ENCODE peak calls at places on chromosomes 12 and 14, in four cellular contexts. C is left ventricle myocardium inferior, W is substantia nigra, E is T-helper 9 cell. S is an unnamed sample.

GRCh38 chr12:17108877-17109520 is 503.0 kb upstream of the LMO3 start:
- DNase-seq in C (no peak), E (no peak), W (no peak), S (no peak)

GRCh38 chr12:15701721-15702156 is 87.4 kb downstream of the EPS8 start:
- DNase-seq in E (no peak), C (no peak), W (no peak), S (no peak)

GRCh38 chr12:61251076-61251475 is 1009.1 kb upstream of the USP15 start:
- DNase-seq in C (no peak), W (no peak), E (no peak), S (no peak)

GRCh38 chr12:126930234-126930633 is 1336.7 kb upstream of the TMEM132C start:
- DNase-seq in W (no peak), E (no peak), C (no peak), S (no peak)

GRCh38 chr14:89270439-89271227 is 146.4 kb downstream of the FOXN3 start:
- DNase-seq in E (no peak), W (no peak), C (no peak), S (no peak)

GRCh38 chr12:25518512-25518911 is 34.6 kb downstream of the LMNTD1 start:
- DNase-seq in E (no peak), W (no peak), C (no peak), S (no peak)

GRCh38 chr12:45587042-45587441 is 142.5 kb upstream of the ARID2 start:
- DNase-seq in C (no peak), E (no peak), W (no peak), S (no peak)

GRCh38 chr14:91303091-91303923 is 58.8 kb upstream of the GPR68 start:
- DNase-seq in C (peak; percentile 57), E (peak; percentile 24), W (no peak), S (no peak)

GRCh38 chr12:5515458-5515857 is 83.5 kb downstream of the NTF3 start:
- DNase-seq in W (no peak), E (no peak), C (no peak), S (no peak)

GRCh38 chr14:33229269-33229924 is 290.7 kb downstream of the NPAS3 start:
- DNase-seq in C (no peak), E (no peak), W (peak; percentile 23), S (no peak)

GRCh38 chr12:46657416-46658411 is 168.1 kb downstream of the SLC38A4 start:
- DNase-seq in W (no peak), C (no peak), E (no peak), S (no peak)

GRCh38 chr14:34718750-34719304 is 4.4 kb upstream of the CFL2 start:
- DNase-seq in W (no peak), E (no peak), C (no peak), S (no peak)

GRCh38 chr14:77000340-77001235 is 27.9 kb downstream of the IRF2BPL start:
- DNase-seq in W (no peak), C (peak; percentile 32), E (no peak), S (no peak)

GRCh38 chr14:50601405-50601804 is 41.5 kb downstream of the ATL1 start:
- DNase-seq in W (no peak), E (no peak), C (no peak), S (no peak)

GRCh38 chr12:128783129-128783574 is 40.6 kb downstream of the SLC15A4 start:
- DNase-seq in W (no peak), C (no peak), E (no peak), S (no peak)

GRCh38 chr12:124370851-124371250 is 76.0 kb downstream of the RFLNA start:
- DNase-seq in C (no peak), E (no peak), W (no peak), S (no peak)

GRCh38 chr12:53380797-53381738 is 1.1 kb downstream of the SP1 start:
- DNase-seq in C (no peak), W (no peak), E (no peak), S (no peak)

GRCh38 chr12:21941522-21942376 is 523 bp upstream of the ABCC9 start:
- DNase-seq in C (peak; percentile 71), E (no peak), W (no peak), S (no peak)

GRCh38 chr14:96039633-96040311 is 610 bp downstream of the C14orf132 start:
- DNase-seq in W (peak; percentile 44), C (no peak), E (no peak), S (peak; percentile 15)

GRCh38 chr12:80187660-80188090 is 88.3 kb downstream of the OTOGL start:
- DNase-seq in E (no peak), C (peak; percentile 44), W (no peak), S (no peak)

GRCh38 chr12:46187023-46187422 is 81.8 kb downstream of the SLC38A1 start:
- DNase-seq in E (no peak), W (no peak), C (peak; percentile 39), S (no peak)

GRCh38 chr14:66072190-66072905 is 413.8 kb upstream of the CCDC196 start:
- DNase-seq in E (no peak), W (no peak), C (no peak), S (no peak)

GRCh38 chr12:109946505-109946904 is 46.4 kb downstream of the TCHP start:
- DNase-seq in C (no peak), E (no peak), W (peak; percentile 6), S (no peak)

GRCh38 chr14:75995372-75996041 is 9.9 kb downstream of the IFT43 start:
- DNase-seq in W (no peak), E (no peak), C (peak; percentile 62), S (no peak)

GRCh38 chr14:55249423-55249822 is 21.8 kb upstream of the FBXO34 start:
- DNase-seq in C (no peak), E (no peak), W (no peak), S (no peak)

GRCh38 chr12:28421374-28421773 is 231.1 kb downstream of the CCDC91 start:
- DNase-seq in W (no peak), C (no peak), E (no peak), S (no peak)

GRCh38 chr12:46489951-46490388 is 117.4 kb upstream of the SLC38A2 start:
- DNase-seq in W (no peak), C (no peak), E (no peak), S (no peak)

GRCh38 chr12:63876980-63877379 is 32.5 kb downstream of the SRGAP1 start:
- DNase-seq in W (no peak), E (no peak), C (no peak), S (no peak)

GRCh38 chr12:99810718-99811593 is 163.4 kb downstream of the GARIN6 start:
- DNase-seq in C (no peak), W (peak; percentile 1), E (no peak), S (no peak)

GRCh38 chr14:71089974-71090373 is 182.7 kb downstream of the PCNX1 start:
- DNase-seq in W (no peak), C (no peak), E (no peak), S (no peak)

GRCh38 chr14:99133563-99134332 is 138.2 kb downstream of the BCL11B start:
- DNase-seq in E (no peak), W (no peak), C (peak; percentile 26), S (no peak)

GRCh38 chr12:131088701-131089525 is 135.2 kb downstream of the ADGRD1 start:
- DNase-seq in E (no peak), C (no peak), W (no peak), S (no peak)

GRCh38 chr12:38327356-38327755 is 10.8 kb downstream of the ALG10B start:
- DNase-seq in W (no peak), C (no peak), E (no peak), S (no peak)